ENCODE peak calls at places on chromosome 2, in seven cellular contexts. One of them, this sample, is unnamed.

GRCh38 chr2:96962567-96963203 is 23.7 kb downstream of the FAM178B start:
- DNase-seq in naive thymus-derived CD8-positive, alpha-beta T cell: peak
- DNase-seq in AG10803: no peak
- DNase-seq in CD4-positive, alpha-beta T cell: peak
- DNase-seq in HTR-8/SVneo: no peak
- DNase-seq in stimulated activated CD4-positive, alpha-beta T cell treated with anti-CD3 and anti-CD28 coated beads, Interleukin-2, amount 100 ng/mL, for 48 hours: peak
- DNase-seq in OCI-M1: no peak
- DNase-seq in this sample: no peak

GRCh38 chr2:173669271-173669853 is 295.8 kb downstream of the SP3 start:
- DNase-seq in naive thymus-derived CD8-positive, alpha-beta T cell: no peak
- DNase-seq in AG10803: peak
- DNase-seq in CD4-positive, alpha-beta T cell: no peak
- DNase-seq in HTR-8/SVneo: no peak
- DNase-seq in stimulated activated CD4-positive, alpha-beta T cell treated with anti-CD3 and anti-CD28 coated beads, Interleukin-2, amount 100 ng/mL, for 48 hours: no peak
- DNase-seq in OCI-M1: no peak
- DNase-seq in this sample: no peak

GRCh38 chr2:45497355-45497754 is 113.7 kb downstream of the SRBD1 start:
- DNase-seq in naive thymus-derived CD8-positive, alpha-beta T cell: no peak
- DNase-seq in AG10803: peak
- DNase-seq in CD4-positive, alpha-beta T cell: no peak
- DNase-seq in HTR-8/SVneo: no peak
- DNase-seq in stimulated activated CD4-positive, alpha-beta T cell treated with anti-CD3 and anti-CD28 coated beads, Interleukin-2, amount 100 ng/mL, for 48 hours: peak
- DNase-seq in OCI-M1: peak
- DNase-seq in this sample: no peak

GRCh38 chr2:171531291-171531690 is 9.0 kb downstream of the CYBRD1 start:
- DNase-seq in naive thymus-derived CD8-positive, alpha-beta T cell: no peak
- DNase-seq in AG10803: peak
- DNase-seq in CD4-positive, alpha-beta T cell: no peak
- DNase-seq in HTR-8/SVneo: no peak
- DNase-seq in stimulated activated CD4-positive, alpha-beta T cell treated with anti-CD3 and anti-CD28 coated beads, Interleukin-2, amount 100 ng/mL, for 48 hours: no peak
- DNase-seq in OCI-M1: no peak
- DNase-seq in this sample: no peak

GRCh38 chr2:42457011-42457410 is 36.8 kb downstream of the KCNG3 start:
- DNase-seq in naive thymus-derived CD8-positive, alpha-beta T cell: no peak
- DNase-seq in AG10803: no peak
- DNase-seq in CD4-positive, alpha-beta T cell: no peak
- DNase-seq in HTR-8/SVneo: no peak
- DNase-seq in stimulated activated CD4-positive, alpha-beta T cell treated with anti-CD3 and anti-CD28 coated beads, Interleukin-2, amount 100 ng/mL, for 48 hours: no peak
- DNase-seq in OCI-M1: no peak
- DNase-seq in this sample: peak

GRCh38 chr2:231181848-231182247 is 16.6 kb upstream of the ARMC9 start:
- DNase-seq in naive thymus-derived CD8-positive, alpha-beta T cell: peak
- DNase-seq in AG10803: peak
- DNase-seq in CD4-positive, alpha-beta T cell: no peak
- DNase-seq in HTR-8/SVneo: no peak
- DNase-seq in stimulated activated CD4-positive, alpha-beta T cell treated with anti-CD3 and anti-CD28 coated beads, Interleukin-2, amount 100 ng/mL, for 48 hours: no peak
- DNase-seq in OCI-M1: peak
- DNase-seq in this sample: no peak

GRCh38 chr2:69955029-69955428 is 6.4 kb downstream of the ASPRV1 start:
- DNase-seq in naive thymus-derived CD8-positive, alpha-beta T cell: no peak
- DNase-seq in AG10803: no peak
- DNase-seq in CD4-positive, alpha-beta T cell: no peak
- DNase-seq in HTR-8/SVneo: no peak
- DNase-seq in stimulated activated CD4-positive, alpha-beta T cell treated with anti-CD3 and anti-CD28 coated beads, Interleukin-2, amount 100 ng/mL, for 48 hours: no peak
- DNase-seq in OCI-M1: no peak
- DNase-seq in this sample: no peak

GRCh38 chr2:83081835-83082522 is 1377.1 kb downstream of the SUCLG1 start:
- DNase-seq in naive thymus-derived CD8-positive, alpha-beta T cell: no peak
- DNase-seq in AG10803: peak
- DNase-seq in CD4-positive, alpha-beta T cell: no peak
- DNase-seq in HTR-8/SVneo: peak
- DNase-seq in stimulated activated CD4-positive, alpha-beta T cell treated with anti-CD3 and anti-CD28 coated beads, Interleukin-2, amount 100 ng/mL, for 48 hours: no peak
- DNase-seq in OCI-M1: peak
- DNase-seq in this sample: no peak

GRCh38 chr2:128607440-128607839 is 288.8 kb upstream of the HS6ST1 start:
- DNase-seq in naive thymus-derived CD8-positive, alpha-beta T cell: no peak
- DNase-seq in AG10803: no peak
- DNase-seq in CD4-positive, alpha-beta T cell: no peak
- DNase-seq in HTR-8/SVneo: no peak
- DNase-seq in stimulated activated CD4-positive, alpha-beta T cell treated with anti-CD3 and anti-CD28 coated beads, Interleukin-2, amount 100 ng/mL, for 48 hours: no peak
- DNase-seq in OCI-M1: no peak
- DNase-seq in this sample: no peak

GRCh38 chr2:85865539-85866164 is 23.1 kb downstream of the ST3GAL5 start:
- DNase-seq in naive thymus-derived CD8-positive, alpha-beta T cell: no peak
- DNase-seq in AG10803: no peak
- DNase-seq in CD4-positive, alpha-beta T cell: no peak
- DNase-seq in HTR-8/SVneo: no peak
- DNase-seq in stimulated activated CD4-positive, alpha-beta T cell treated with anti-CD3 and anti-CD28 coated beads, Interleukin-2, amount 100 ng/mL, for 48 hours: no peak
- DNase-seq in OCI-M1: no peak
- DNase-seq in this sample: no peak

GRCh38 chr2:188884552-188884951 is 89.6 kb upstream of the COL3A1 start:
- DNase-seq in naive thymus-derived CD8-positive, alpha-beta T cell: no peak
- DNase-seq in AG10803: no peak
- DNase-seq in CD4-positive, alpha-beta T cell: no peak
- DNase-seq in HTR-8/SVneo: no peak
- DNase-seq in stimulated activated CD4-positive, alpha-beta T cell treated with anti-CD3 and anti-CD28 coated beads, Interleukin-2, amount 100 ng/mL, for 48 hours: no peak
- DNase-seq in OCI-M1: no peak
- DNase-seq in this sample: no peak

GRCh38 chr2:136057802-136058140 is 60.2 kb downstream of the CXCR4 start:
- DNase-seq in naive thymus-derived CD8-positive, alpha-beta T cell: no peak
- DNase-seq in AG10803: no peak
- DNase-seq in CD4-positive, alpha-beta T cell: no peak
- DNase-seq in HTR-8/SVneo: no peak
- DNase-seq in stimulated activated CD4-positive, alpha-beta T cell treated with anti-CD3 and anti-CD28 coated beads, Interleukin-2, amount 100 ng/mL, for 48 hours: no peak
- DNase-seq in OCI-M1: peak
- DNase-seq in this sample: no peak